ENCODE peak calls at places on chromosomes 7 and 10, in four cellular contexts. One of them, this sample, is unnamed.

GRCh38 chr10:546971-547590 is 142.4 kb downstream of the DIP2C start:
- DNase-seq in kidney: no peak
- DNase-seq in endothelial cell: peak; percentile 19
- DNase-seq in psoas muscle: no peak
- DNase-seq in this sample: peak; percentile 31

GRCh38 chr7:69893915-69894314 is 295.6 kb downstream of the AUTS2 start:
- DNase-seq in psoas muscle: no peak
- DNase-seq in kidney: no peak
- DNase-seq in endothelial cell: peak; percentile 10
- DNase-seq in this sample: no peak

GRCh38 chr7:84637568-84638338 is 443.2 kb upstream of the SEMA3A start:
- DNase-seq in psoas muscle: no peak
- DNase-seq in kidney: peak; percentile 18
- DNase-seq in endothelial cell: no peak
- DNase-seq in this sample: peak; percentile 84

GRCh38 chr7:155806096-155806871 is 6.0 kb downstream of the SHH start:
- DNase-seq in kidney: peak; percentile 78
- DNase-seq in psoas muscle: no peak
- DNase-seq in endothelial cell: peak; percentile 64
- DNase-seq in this sample: no peak

GRCh38 chr10:17533731-17534130 is 79.3 kb upstream of the ST8SIA6 start:
- DNase-seq in endothelial cell: no peak
- DNase-seq in psoas muscle: no peak
- DNase-seq in kidney: no peak
- DNase-seq in this sample: no peak

GRCh38 chr10:129057856-129058663 is 409.0 kb upstream of the MGMT start:
- DNase-seq in endothelial cell: no peak
- DNase-seq in psoas muscle: peak; percentile 27
- DNase-seq in kidney: no peak
- DNase-seq in this sample: no peak

GRCh38 chr10:91665842-91666241 is 33.0 kb upstream of the PPP1R3C start:
- DNase-seq in psoas muscle: no peak
- DNase-seq in kidney: no peak
- DNase-seq in endothelial cell: no peak
- DNase-seq in this sample: peak; percentile 67

GRCh38 chr7:76393116-76394031 is 16.1 kb downstream of the SSC4D start:
- DNase-seq in psoas muscle: peak; percentile 94
- DNase-seq in endothelial cell: peak; percentile 86
- DNase-seq in kidney: peak; percentile 98
- DNase-seq in this sample: peak; percentile 78

GRCh38 chr10:132388901-132389630 is 7.9 kb upstream of the PWWP2B start:
- DNase-seq in endothelial cell: no peak
- DNase-seq in kidney: peak; percentile 78
- DNase-seq in psoas muscle: peak; percentile 67
- DNase-seq in this sample: no peak

GRCh38 chr10:19749185-19749729 is 67.0 kb upstream of the PLXDC2 start:
- DNase-seq in kidney: no peak
- DNase-seq in psoas muscle: no peak
- DNase-seq in endothelial cell: no peak
- DNase-seq in this sample: peak; percentile 93

GRCh38 chr10:52616420-52616764 is 156.2 kb downstream of the MBL2 start:
- DNase-seq in kidney: no peak
- DNase-seq in psoas muscle: no peak
- DNase-seq in endothelial cell: no peak
- DNase-seq in this sample: no peak

GRCh38 chr10:127569210-127569609 is 20.1 kb downstream of the NPS start:
- DNase-seq in kidney: no peak
- DNase-seq in endothelial cell: no peak
- DNase-seq in psoas muscle: no peak
- DNase-seq in this sample: no peak

GRCh38 chr10:48603421-48604038 is 1.3 kb downstream of the ARHGAP22 start:
- DNase-seq in endothelial cell: no peak
- DNase-seq in kidney: no peak
- DNase-seq in psoas muscle: no peak
- DNase-seq in this sample: no peak

GRCh38 chr7:100023526-100023925 is 8.1 kb downstream of the ZKSCAN1 start:
- DNase-seq in endothelial cell: no peak
- DNase-seq in kidney: no peak
- DNase-seq in psoas muscle: no peak
- DNase-seq in this sample: no peak

GRCh38 chr7:112982441-112983063 is 104.1 kb downstream of the GPR85 start:
- DNase-seq in kidney: no peak
- DNase-seq in psoas muscle: no peak
- DNase-seq in endothelial cell: no peak
- DNase-seq in this sample: no peak

GRCh38 chr7:50671397-50671796 is 106.2 kb upstream of the DDC start:
- DNase-seq in kidney: no peak
- DNase-seq in psoas muscle: no peak
- DNase-seq in endothelial cell: no peak
- DNase-seq in this sample: no peak

GRCh38 chr10:93206652-93207051 is 133.0 kb downstream of the CYP26A1 start:
- DNase-seq in endothelial cell: peak; percentile 12
- DNase-seq in psoas muscle: no peak
- DNase-seq in kidney: no peak
- DNase-seq in this sample: peak; percentile 6

GRCh38 chr10:71638577-71639411 is 80.8 kb downstream of the C10orf105 start:
- DNase-seq in endothelial cell: no peak
- DNase-seq in kidney: no peak
- DNase-seq in psoas muscle: no peak
- DNase-seq in this sample: no peak

GRCh38 chr10:80204193-80204714 is 1.1 kb downstream of the ANXA11 start:
- DNase-seq in kidney: no peak
- DNase-seq in psoas muscle: peak; percentile 27
- DNase-seq in endothelial cell: no peak
- DNase-seq in this sample: no peak

GRCh38 chr7:26898917-26899316 is 34.5 kb upstream of the SKAP2 start:
- DNase-seq in psoas muscle: no peak
- DNase-seq in endothelial cell: no peak
- DNase-seq in kidney: no peak
- DNase-seq in this sample: peak; percentile 13

GRCh38 chr10:131947631-131948347 is 33.9 kb downstream of the BNIP3 start:
- DNase-seq in endothelial cell: no peak
- DNase-seq in kidney: peak; percentile 53
- DNase-seq in psoas muscle: no peak
- DNase-seq in this sample: peak; percentile 81

GRCh38 chr7:74405191-74405898 is 48.4 kb upstream of the GTF2IRD1 start:
- DNase-seq in endothelial cell: peak; percentile 43
- DNase-seq in kidney: peak; percentile 67
- DNase-seq in psoas muscle: no peak
- DNase-seq in this sample: no peak

GRCh38 chr10:21031232-21031790 is 134.2 kb upstream of the NEBL start:
- DNase-seq in endothelial cell: no peak
- DNase-seq in kidney: no peak
- DNase-seq in psoas muscle: no peak
- DNase-seq in this sample: no peak

GRCh38 chr7:107009846-107010203 is 34.7 kb upstream of the PRKAR2B start:
- DNase-seq in psoas muscle: no peak
- DNase-seq in endothelial cell: no peak
- DNase-seq in kidney: no peak
- DNase-seq in this sample: no peak

GRCh38 chr10:72802291-72803118 is 91.0 kb upstream of the OIT3 start:
- DNase-seq in psoas muscle: no peak
- DNase-seq in endothelial cell: no peak
- DNase-seq in kidney: no peak
- DNase-seq in this sample: peak; percentile 64

GRCh38 chr10:33252794-33253203 is 81.7 kb downstream of the NRP1 start:
- DNase-seq in endothelial cell: no peak
- DNase-seq in kidney: no peak
- DNase-seq in psoas muscle: no peak
- DNase-seq in this sample: peak; percentile 81

GRCh38 chr7:32093415-32094408 is 23.5 kb upstream of the PDE1C start:
- DNase-seq in psoas muscle: peak; percentile 28
- DNase-seq in kidney: no peak
- DNase-seq in endothelial cell: no peak
- DNase-seq in this sample: peak; percentile 15

GRCh38 chr7:69645683-69646082 is 47.4 kb downstream of the AUTS2 start:
- DNase-seq in endothelial cell: no peak
- DNase-seq in psoas muscle: no peak
- DNase-seq in kidney: no peak
- DNase-seq in this sample: no peak

GRCh38 chr10:132578287-132578951 is 40.8 kb downstream of the INPP5A start:
- DNase-seq in endothelial cell: no peak
- DNase-seq in psoas muscle: no peak
- DNase-seq in kidney: no peak
- DNase-seq in this sample: no peak

GRCh38 chr10:13690281-13690825 is 103.6 kb downstream of the PRPF18 start:
- DNase-seq in kidney: no peak
- DNase-seq in endothelial cell: no peak
- DNase-seq in psoas muscle: no peak
- DNase-seq in this sample: no peak

This sample was measured in amniotic epithelial cell.